ENCODE peak calls at places on chromosomes 3 and 15, in seven cellular contexts. J, A, O, X, D, U and H are unnamed samples.

GRCh38 chr3:13141991-13142412 is 68.8 kb upstream of the IQSEC1 start:
- DNase-seq in J (peak; percentile 56), A (peak; percentile 6), O (peak; percentile 32), X (peak; percentile 70), D (peak; percentile 54), U (no peak), H (peak; percentile 73)

GRCh38 chr3:159762981-159763465 is 225.6 kb upstream of the IL12A start:
- DNase-seq in J (peak; percentile 67), A (peak; percentile 78), O (peak; percentile 76), X (peak; percentile 28), D (peak; percentile 46), U (peak; percentile 52), H (peak; percentile 70)

GRCh38 chr15:82093774-82094211 is 48.0 kb upstream of the MEX3B start:
- DNase-seq in J (no peak), A (peak; percentile 74), O (no peak), X (no peak), D (no peak), U (no peak), H (no peak)

GRCh38 chr3:14352002-14352627 is 50.3 kb upstream of the SLC6A6 start:
- DNase-seq in J (no peak), A (no peak), O (no peak), X (no peak), D (no peak), U (peak; percentile 66), H (no peak)

GRCh38 chr3:126752303-126753190 is 48.5 kb downstream of the CHCHD6 start:
- DNase-seq in J (peak; percentile 86), A (peak; percentile 31), O (peak; percentile 94), X (peak; percentile 76), D (peak; percentile 82), U (peak; percentile 82), H (peak; percentile 83)

GRCh38 chr3:138412821-138413531 is 21.4 kb upstream of the ESYT3 start:
- DNase-seq in J (no peak), A (no peak), O (no peak), X (no peak), D (no peak), U (no peak), H (no peak)

GRCh38 chr15:89486726-89487050 is 9.7 kb downstream of the RHCG start:
- DNase-seq in J (no peak), A (no peak), O (peak; percentile 78), X (no peak), D (peak; percentile 69), U (no peak), H (no peak)

GRCh38 chr15:32671339-32672325 is 30.1 kb downstream of the SCG5 start:
- DNase-seq in J (no peak), A (no peak), O (no peak), X (no peak), D (no peak), U (no peak), H (no peak)

GRCh38 chr3:28467414-28467813 is 118.8 kb upstream of the AZI2 start:
- DNase-seq in J (no peak), A (no peak), O (no peak), X (no peak), D (no peak), U (no peak), H (no peak)

GRCh38 chr3:129975332-129976090 is 991 bp downstream of the TRH start:
- DNase-seq in J (peak; percentile 22), A (no peak), O (peak; percentile 30), X (peak; percentile 16), D (no peak), U (peak; percentile 76), H (no peak)
- TF ChIP-seq CTCF in J (no peak), A (peak; percentile 23), O (peak; percentile 22), X (no peak), D (no peak), U (no peak), H (no peak)

GRCh38 chr3:77254967-77255831 is 215.3 kb downstream of the ROBO2 start:
- DNase-seq in J (peak; percentile 60), A (peak; percentile 21), O (peak; percentile 66), X (peak; percentile 50), D (peak; percentile 25), U (peak; percentile 65), H (no peak)
- TF ChIP-seq CTCF in J (peak; percentile 88), A (peak; percentile 85), O (peak; percentile 52), X (peak; percentile 86), D (peak; percentile 63), U (peak; percentile 77), H (peak; percentile 87)

GRCh38 chr3:169811606-169812123 is 1.0 kb upstream of the LRRIQ4 start:
- DNase-seq in J (no peak), A (peak; percentile 10), O (no peak), X (no peak), D (no peak), U (no peak), H (no peak)

GRCh38 chr3:169813757-169814517 is 1.2 kb upstream of the LRRC34 start:
- DNase-seq in J (no peak), A (no peak), O (no peak), X (no peak), D (peak; percentile 76), U (no peak), H (no peak)

GRCh38 chr3:169812844-169813677 is at the start of the genes LRRC34 and LRRIQ4:
- DNase-seq in J (peak; percentile 67), A (peak; percentile 33), O (no peak), X (peak; percentile 67), D (peak; percentile 67), U (peak; percentile 86), H (peak; percentile 39)

GRCh38 chr3:169809230-169809795 is 3.4 kb upstream of the LRRIQ4 start:
- DNase-seq in J (no peak), A (no peak), O (no peak), X (no peak), D (no peak), U (no peak), H (no peak)

DNA sequence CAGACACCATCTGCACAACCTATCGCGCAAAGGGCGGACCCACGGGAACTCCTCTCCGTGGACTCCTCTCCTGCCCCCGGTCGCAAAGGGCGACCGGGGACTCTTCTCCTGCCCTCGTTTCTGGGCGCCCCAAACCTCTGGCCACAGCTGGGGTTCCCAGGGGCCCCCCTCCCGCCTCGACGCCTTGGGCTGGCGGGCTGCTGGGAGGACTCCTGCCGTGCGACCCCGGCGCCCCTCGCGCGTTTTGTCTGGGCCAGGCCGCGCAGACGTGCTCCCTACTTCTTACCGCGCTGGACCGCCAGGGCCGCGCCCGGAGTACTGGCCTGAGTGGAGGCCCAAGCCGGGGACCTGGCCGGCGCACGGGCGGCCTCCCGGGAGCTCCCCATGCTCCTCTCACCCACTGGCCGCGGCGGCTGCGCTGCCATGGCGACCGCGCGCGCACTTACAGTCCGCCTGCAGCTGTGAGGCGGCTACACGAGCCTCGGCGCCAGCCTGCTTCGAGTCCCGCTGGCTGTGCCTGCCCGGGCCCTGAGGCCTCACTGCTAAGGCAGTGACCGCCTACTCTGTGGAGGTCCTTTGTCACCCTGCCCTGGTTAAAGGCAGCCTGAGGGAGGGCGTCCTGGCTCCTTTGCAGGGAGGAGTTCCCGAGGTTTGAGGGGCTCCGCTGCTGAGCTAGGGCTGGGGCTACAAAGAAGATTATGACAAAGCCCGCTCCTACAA is 386 bp upstream of the LRRIQ4 start:
- DNase-seq in J (peak; percentile 61), A (no peak), O (peak; percentile 63), X (peak; percentile 62), D (peak; percentile 80), U (peak; percentile 87), H (peak; percentile 52)
- TF ChIP-seq CTCF in J (no peak), A (no peak), O (no peak), X (peak; percentile 12), D (no peak), U (no peak), H (no peak)

GRCh38 chr3:11438636-11439035 is 166.4 kb downstream of the ATG7 start:
- DNase-seq in J (peak; percentile 16), A (no peak), O (no peak), X (no peak), D (no peak), U (no peak), H (no peak)
- TF ChIP-seq CTCF in J (no peak), A (no peak), O (no peak), X (no peak), D (no peak), U (no peak), H (no peak)

GRCh38 chr15:41857316-41857715 is 18.7 kb downstream of the PLA2G4B start:
- DNase-seq in J (no peak), A (no peak), O (no peak), X (no peak), D (no peak), U (no peak), H (no peak)

GRCh38 chr15:41856262-41856661 is 17.6 kb downstream of the PLA2G4B start:
- DNase-seq in J (no peak), A (no peak), O (no peak), X (no peak), D (no peak), U (no peak), H (no peak)

GRCh38 chr15:41860049-41860828 is 21.6 kb downstream of the PLA2G4B start:
- DNase-seq in J (no peak), A (no peak), O (no peak), X (peak; percentile 49), D (no peak), U (no peak), H (no peak)

GRCh38 chr15:41856716-41857115 is 18.1 kb downstream of the PLA2G4B start:
- DNase-seq in J (no peak), A (no peak), O (no peak), X (no peak), D (no peak), U (no peak), H (no peak)

GRCh38 chr15:41858756-41859155 is 20.1 kb downstream of the PLA2G4B start:
- DNase-seq in J (no peak), A (no peak), O (no peak), X (no peak), D (no peak), U (no peak), H (no peak)
- TF ChIP-seq CTCF in J (no peak), A (peak; percentile 55), O (no peak), X (no peak), D (no peak), U (no peak), H (no peak)

GRCh38 chr3:185069583-185070030 is 83.3 kb downstream of the C3orf70 start:
- DNase-seq in J (peak; percentile 53), A (no peak), O (no peak), X (peak; percentile 40), D (no peak), U (peak; percentile 51), H (no peak)
- TF ChIP-seq CTCF in J (no peak), A (no peak), O (peak; percentile 21), X (peak; percentile 32), D (no peak), U (peak; percentile 10), H (no peak)